ENCODE peak calls at places on chromosome 13, in six cellular contexts. J is neural progenitor cell, N is GM23248, I is GM23338, C is hepatocyte, L is HCT116. S is an unnamed sample.

GRCh38 chr13:113978741-113979481 is 5.0 kb upstream of the C13orf46 start:
- DNase-seq in I (no peak), N (no peak), L (no peak), C (no peak), J (no peak), S (no peak)

GRCh38 chr13:90630716-90631115 is 716.8 kb upstream of the MIR17HG start:
- DNase-seq in L (no peak), I (no peak), J (no peak), C (no peak), N (no peak), S (no peak)

GRCh38 chr13:48093588-48093987 is 1.3 kb downstream of the MED4 start:
- DNase-seq in J (no peak), L (no peak), I (no peak), C (no peak), N (no peak), S (no peak)

GRCh38 chr13:45278096-45278645 is 62.8 kb downstream of the TPT1 start:
- DNase-seq in C (no peak), L (no peak), N (no peak), I (no peak), J (no peak), S (no peak)

GRCh38 chr13:92804926-92805325 is 421.7 kb upstream of the GPC6 start:
- DNase-seq in I (no peak), C (no peak), J (no peak), L (no peak), N (no peak), S (no peak)

GRCh38 chr13:39036212-39036611 is 1.7 kb downstream of the PROSER1 start:
- DNase-seq in N (peak), J (no peak), I (peak), L (no peak), C (peak), S (peak)

GRCh38 chr13:35996360-35996759 is 134.8 kb downstream of the DCLK1 start:
- DNase-seq in C (no peak), L (no peak), J (no peak), N (no peak), I (no peak), S (no peak)

GRCh38 chr13:50892162-50892944 is 17.2 kb upstream of the RNASEH2B start:
- DNase-seq in J (no peak), L (no peak), C (no peak), I (no peak), N (no peak), S (no peak)

GRCh38 chr13:90696254-90696653 is 651.2 kb upstream of the MIR17HG start:
- DNase-seq in L (no peak), C (peak), J (no peak), N (peak), I (no peak), S (peak)

GRCh38 chr13:84192125-84192524 is 309.9 kb upstream of the SLITRK1 start:
- DNase-seq in I (no peak), C (peak), J (no peak), N (peak), L (no peak), S (peak)

GRCh38 chr13:26557393-26558073 is at the start of gene WASF3:
- DNase-seq in L (peak), J (peak), C (peak), I (peak), N (peak), S (peak)

GRCh38 chr13:93227280-93227905 is 786 bp downstream of the GPC6 start:
- DNase-seq in N (peak), L (no peak), C (peak), I (peak), J (peak), S (peak)

GRCh38 chr13:114064516-114065140 is 67.8 kb downstream of the RASA3 start:
- DNase-seq in N (peak), I (no peak), C (no peak), L (no peak), J (peak), S (peak)

GRCh38 chr13:30429721-30430694 is 7.7 kb downstream of the UBE2L5 start:
- DNase-seq in J (no peak), C (peak), N (peak), L (peak), I (no peak), S (peak)

GRCh38 chr13:32031025-32031814 is at the start of gene FRY:
- DNase-seq in L (peak), C (peak), I (peak), J (peak), N (peak), S (peak)

GRCh38 chr13:28056426-28056825 is 44.0 kb downstream of the FLT3 start:
- DNase-seq in N (no peak), C (no peak), I (no peak), J (no peak), L (no peak), S (no peak)

GRCh38 chr13:28059214-28059613 is 41.2 kb downstream of the FLT3 start:
- DNase-seq in J (peak), C (peak), N (peak), L (peak), I (peak), S (peak)

GRCh38 chr13:28056970-28057712 is 43.2 kb downstream of the FLT3 start:
- DNase-seq in N (no peak), C (no peak), L (no peak), J (no peak), I (no peak), S (no peak)

GRCh38 chr13:28052945-28053344 is 47.4 kb downstream of the FLT3 start:
- DNase-seq in L (no peak), N (no peak), C (no peak), J (no peak), I (no peak), S (no peak)

DNA sequence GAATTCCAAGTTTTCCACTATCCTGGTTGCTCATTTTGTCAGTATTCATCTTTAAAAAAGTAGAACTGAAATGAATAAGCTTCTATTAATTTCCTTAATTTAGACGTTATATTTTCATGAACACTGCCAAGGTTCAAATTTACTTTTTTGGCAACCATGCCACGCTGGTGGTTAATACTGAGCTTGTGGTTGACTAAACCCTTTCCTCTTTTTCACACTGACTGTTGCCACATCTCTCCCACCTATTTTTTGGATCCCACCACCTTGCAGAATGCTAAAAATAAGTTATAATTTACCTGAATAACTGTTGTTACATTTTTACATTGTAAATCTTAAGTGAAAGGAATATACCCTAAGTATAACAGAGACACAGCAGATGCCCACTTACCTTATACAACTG is 45.0 kb downstream of the FLT3 start:
- DNase-seq in L (no peak), I (no peak), J (no peak), C (no peak), N (no peak), S (no peak)
- TF ChIP-seq EZH2phosphoT487 in L (no peak), I (no peak), J (no peak), C (no peak), N (no peak), S (no peak)

GRCh38 chr13:110124201-110124600 is 182.8 kb downstream of the COL4A1 start:
- DNase-seq in C (no peak), I (no peak), N (no peak), J (no peak), L (no peak), S (no peak)
- TF ChIP-seq EZH2 in C (no peak), I (no peak), N (no peak), J (no peak), L (no peak), S (no peak)

DNA sequence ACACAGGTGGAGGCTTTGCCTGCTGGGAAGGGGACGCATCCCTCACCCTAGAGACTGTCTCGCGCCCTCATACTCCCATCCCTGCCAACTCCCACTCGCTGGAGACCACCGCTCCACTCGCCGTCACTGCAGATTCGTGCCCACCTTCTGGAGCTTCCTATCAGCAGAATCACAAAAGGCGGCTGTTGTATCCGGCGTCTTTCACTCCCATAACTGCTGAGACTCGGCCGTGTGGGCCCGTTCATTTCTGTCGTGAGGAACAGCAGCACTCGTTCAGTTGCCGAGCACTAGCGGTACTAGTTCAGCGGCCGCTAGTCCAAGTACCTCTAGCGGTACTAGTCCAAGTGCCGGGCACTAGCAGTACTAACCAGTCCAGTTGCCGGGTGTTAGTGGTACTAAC is 124.6 kb upstream of the MCF2L start:
- DNase-seq in J (no peak), I (no peak), L (no peak), C (no peak), N (no peak), S (no peak)
- H3K27ac ChIP-seq in J (no peak), I (no peak), L (no peak), C (no peak), N (no peak), S (no peak)

GRCh38 chr13:37414667-37415066 is 183.9 kb downstream of the POSTN start:
- DNase-seq in N (no peak), C (no peak), J (peak), L (no peak), I (peak), S (no peak)
- TF ChIP-seq EZH2phosphoT487 in N (no peak), C (no peak), J (no peak), L (no peak), I (no peak), S (no peak)

DNA sequence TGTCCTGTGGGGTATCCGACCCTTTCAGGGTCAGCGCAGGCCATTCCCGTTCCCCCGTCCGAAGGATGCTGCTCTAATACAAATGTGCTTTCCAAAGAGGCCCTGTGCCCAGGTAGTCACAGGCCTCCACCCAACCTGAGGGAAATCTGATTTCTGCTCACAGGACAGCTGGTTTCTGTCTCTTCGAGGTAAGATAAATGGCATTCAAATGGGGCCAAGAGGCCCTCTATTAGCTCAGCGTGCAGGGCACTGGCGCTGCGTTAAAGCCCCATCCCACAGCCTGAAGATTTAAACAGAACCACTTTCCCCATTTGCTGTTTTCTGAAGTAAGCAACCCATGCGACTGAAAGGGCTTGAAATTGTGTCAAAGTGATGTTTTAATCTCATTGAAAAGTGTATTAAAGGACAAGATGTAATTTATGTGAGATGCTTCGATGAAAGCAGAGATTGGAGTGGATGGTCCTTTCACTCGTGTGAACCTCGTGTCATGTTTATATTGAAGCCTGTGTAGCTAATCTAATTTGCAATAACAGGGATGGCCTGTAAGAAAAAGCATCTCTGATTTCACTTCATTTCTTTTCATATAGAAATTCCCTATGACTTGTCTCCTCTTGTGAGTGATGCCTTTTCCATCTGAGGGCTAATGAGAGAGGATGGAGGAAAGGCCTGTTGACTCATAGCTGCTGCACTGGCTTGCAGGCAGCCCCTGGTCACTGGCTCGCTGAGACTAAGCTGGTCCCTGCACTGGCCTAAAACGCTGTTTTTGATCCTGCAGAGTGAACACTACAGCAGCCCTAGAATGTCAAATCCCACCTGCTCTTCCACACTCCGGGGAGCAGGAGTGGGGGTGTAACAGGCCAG is 7.3 kb upstream of the SOX1 start:
- DNase-seq in N (no peak), J (peak), I (no peak), L (no peak), C (no peak), S (no peak)
- TF ChIP-seq EZH2 in N (no peak), J (no peak), I (peak), L (no peak), C (no peak), S (no peak)

GRCh38 chr13:19950374-19950773 is 8.2 kb upstream of the ZMYM2 start:
- DNase-seq in N (no peak), J (no peak), I (no peak), L (no peak), C (no peak), S (no peak)

GRCh38 chr13:19958119-19959111 is at the start of gene ZMYM2:
- DNase-seq in I (peak), N (peak), L (peak), C (peak), J (peak), S (peak)

GRCh38 chr13:19955873-19956559 is 2.5 kb upstream of the ZMYM2 start:
- DNase-seq in N (no peak), L (no peak), C (no peak), J (no peak), I (no peak), S (no peak)

GRCh38 chr13:19957320-19958118 is 1.0 kb upstream of the ZMYM2 start:
- DNase-seq in N (peak), I (peak), L (no peak), C (peak), J (peak), S (peak)

DNA sequence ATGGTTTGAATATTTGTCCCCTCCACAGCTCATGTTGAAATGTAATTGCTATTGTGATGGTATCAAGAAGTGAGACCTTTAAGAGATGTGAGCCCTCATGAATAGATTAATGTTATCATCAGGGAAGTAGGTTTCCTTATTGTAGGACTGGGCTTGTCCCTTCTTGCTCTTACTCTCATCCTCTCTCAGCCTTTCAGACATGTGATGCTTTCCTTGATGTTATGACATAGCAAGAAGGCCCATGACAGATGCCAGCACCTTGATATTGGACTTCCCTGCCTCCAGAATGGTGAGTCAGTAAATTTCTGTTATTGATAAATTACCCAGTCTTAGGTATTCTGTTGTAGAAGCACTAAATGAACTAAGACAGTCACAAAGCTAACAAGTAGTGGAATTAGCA is 5.7 kb upstream of the ZMYM2 start:
- DNase-seq in J (no peak), C (no peak), N (no peak), L (no peak), I (no peak), S (no peak)
- H3K27ac ChIP-seq in J (no peak), C (no peak), N (no peak), L (no peak), I (no peak), S (no peak)

GRCh38 chr13:79786176-79786575 is 305.2 kb downstream of the NDFIP2 start:
- DNase-seq in J (no peak), L (no peak), I (no peak), N (peak), C (no peak), S (no peak)

GRCh38 chr13:79781829-79782540 is 301.0 kb downstream of the NDFIP2 start:
- DNase-seq in N (peak), I (no peak), C (no peak), L (no peak), J (no peak), S (no peak)

GRCh38 chr13:79779761-79780160 is 298.8 kb downstream of the NDFIP2 start:
- DNase-seq in L (no peak), N (peak), C (peak), J (peak), I (no peak), S (peak)

GRCh38 chr13:79780240-79780639 is 299.3 kb downstream of the NDFIP2 start:
- DNase-seq in I (no peak), L (no peak), J (peak), C (no peak), N (peak), S (no peak)

DNA sequence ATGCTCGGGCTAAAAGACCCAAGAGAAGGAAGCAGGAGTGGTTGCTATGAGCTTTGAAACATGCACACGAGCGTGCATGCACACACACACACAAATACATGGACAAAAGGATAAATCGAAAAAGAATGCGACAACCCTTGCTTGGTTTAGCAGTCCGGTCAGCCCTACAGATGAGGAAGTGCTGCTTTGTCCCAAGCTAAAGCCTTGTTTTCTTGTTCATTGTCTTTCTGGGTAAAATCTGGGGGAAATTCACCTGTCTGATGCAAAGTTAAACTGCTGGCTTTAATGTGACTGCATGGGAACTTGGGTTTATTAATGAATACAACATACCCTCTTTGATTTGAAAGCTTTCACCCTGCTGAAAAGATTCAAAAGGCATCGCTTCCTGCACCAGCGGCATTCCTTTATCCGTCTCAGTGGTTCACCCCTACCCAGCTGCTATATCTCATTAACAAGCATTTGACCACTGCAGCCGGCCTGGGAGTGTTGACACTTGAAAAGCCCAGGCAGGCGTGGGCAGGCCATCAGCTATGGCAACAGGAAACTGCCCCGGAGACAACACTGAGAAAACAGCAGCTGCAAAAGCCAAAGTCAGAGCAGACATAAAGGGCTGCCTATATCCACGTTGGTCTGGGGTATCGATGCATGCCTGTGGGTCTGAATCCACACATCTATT is 301.7 kb downstream of the NDFIP2 start:
- DNase-seq in L (no peak), N (no peak), I (peak), C (peak), J (peak), S (no peak)
- TF ChIP-seq EZH2phosphoT487 in L (no peak), N (no peak), I (no peak), C (no peak), J (peak), S (no peak)

DNA sequence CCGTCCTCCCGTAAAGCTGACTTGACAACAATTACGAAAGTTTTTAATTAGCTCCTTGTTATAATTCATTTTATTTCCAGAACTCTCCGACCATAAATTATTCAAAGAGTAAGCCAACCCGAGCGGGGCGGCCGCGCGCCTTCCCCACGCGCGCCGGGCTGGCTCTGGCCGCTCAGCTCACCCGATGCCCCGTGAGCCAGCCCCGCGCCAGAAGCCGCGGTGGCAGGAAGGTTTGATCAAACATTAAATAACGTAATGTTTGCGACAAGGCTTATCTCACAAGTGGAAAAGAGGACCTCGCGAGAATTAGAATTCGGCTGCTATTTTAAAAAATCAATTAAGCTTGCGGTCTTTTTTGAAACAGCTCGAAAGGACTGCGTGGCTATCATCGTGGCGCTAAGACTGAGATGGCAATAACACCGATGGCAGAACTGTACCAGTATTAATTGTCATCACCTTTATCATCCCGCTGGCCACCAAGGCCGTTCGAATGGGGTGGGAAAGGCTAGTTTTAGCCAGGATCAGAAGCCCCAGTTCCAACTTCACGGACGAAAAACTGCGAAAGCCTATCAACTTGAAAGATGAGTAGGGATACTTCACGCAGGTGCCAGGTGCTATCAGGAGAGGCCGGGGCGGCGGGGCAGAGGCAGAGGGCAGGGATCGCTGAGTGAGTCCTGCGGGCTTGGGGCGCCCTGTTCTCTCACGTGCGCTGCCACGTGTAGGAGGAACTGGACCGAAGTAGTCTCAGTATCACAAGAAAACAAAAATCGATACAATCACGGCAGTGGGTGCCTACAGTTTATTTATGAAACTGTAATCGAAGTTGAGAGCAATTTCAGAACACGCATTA is 6.4 kb downstream of the POU4F1 start:
- DNase-seq in L (no peak), J (peak), N (no peak), I (peak), C (no peak), S (no peak)
- TF ChIP-seq EZH2 in L (no peak), J (peak), N (peak), I (peak), C (peak), S (no peak)

GRCh38 chr13:97273341-97273831 is 51.3 kb downstream of the MBNL2 start:
- DNase-seq in N (peak), J (no peak), C (no peak), I (no peak), L (no peak), S (no peak)
- H3K27ac ChIP-seq in N (peak), J (no peak), C (peak), I (no peak), L (peak), S (peak)